ENCODE peak calls at places on chromosome 21, in five cellular contexts. One of them, this sample, is unnamed.

GRCh38 chr21:44290327-44291077 is 4.8 kb downstream of the AIRE start:
- DNase-seq in uterus: no peak
- DNase-seq in Panc1: no peak
- DNase-seq in choroid plexus epithelial cell: no peak
- DNase-seq in transverse colon: no peak
- DNase-seq in this sample: no peak

GRCh38 chr21:38326899-38327298 is 70.1 kb downstream of the KCNJ15 start:
- DNase-seq in uterus: no peak
- DNase-seq in Panc1: no peak
- DNase-seq in choroid plexus epithelial cell: no peak
- DNase-seq in transverse colon: no peak
- DNase-seq in this sample: no peak

GRCh38 chr21:25735895-25736597 is 1.3 kb downstream of the GABPA start:
- DNase-seq in uterus: no peak
- DNase-seq in Panc1: peak
- DNase-seq in choroid plexus epithelial cell: peak
- DNase-seq in transverse colon: no peak
- DNase-seq in this sample: no peak

GRCh38 chr21:26565546-26565945 is 7.5 kb downstream of the CYYR1 start:
- DNase-seq in uterus: no peak
- DNase-seq in Panc1: no peak
- DNase-seq in choroid plexus epithelial cell: no peak
- DNase-seq in transverse colon: no peak
- DNase-seq in this sample: no peak

GRCh38 chr21:39077816-39078215 is 105.4 kb downstream of the PSMG1 start:
- DNase-seq in uterus: no peak
- DNase-seq in Panc1: no peak
- DNase-seq in choroid plexus epithelial cell: no peak
- DNase-seq in transverse colon: no peak
- DNase-seq in this sample: no peak

GRCh38 chr21:46038871-46039397 is 57.4 kb downstream of the COL6A1 start:
- DNase-seq in uterus: peak
- DNase-seq in Panc1: no peak
- DNase-seq in choroid plexus epithelial cell: peak
- DNase-seq in transverse colon: no peak
- DNase-seq in this sample: peak

GRCh38 chr21:14557413-14557812 is 11.3 kb upstream of the SAMSN1 start:
- DNase-seq in uterus: no peak
- DNase-seq in Panc1: no peak
- DNase-seq in choroid plexus epithelial cell: no peak
- DNase-seq in transverse colon: no peak
- DNase-seq in this sample: no peak

GRCh38 chr21:22575165-22575584 is 1577.0 kb downstream of the NCAM2 start:
- DNase-seq in uterus: no peak
- DNase-seq in Panc1: no peak
- DNase-seq in choroid plexus epithelial cell: peak
- DNase-seq in transverse colon: no peak
- DNase-seq in this sample: no peak

GRCh38 chr21:45459171-45460010 is 54.4 kb downstream of the COL18A1 start:
- DNase-seq in uterus: no peak
- DNase-seq in Panc1: no peak
- DNase-seq in choroid plexus epithelial cell: no peak
- DNase-seq in transverse colon: no peak
- DNase-seq in this sample: no peak

GRCh38 chr21:45974073-45975016 is 7.2 kb upstream of the COL6A1 start:
- DNase-seq in uterus: peak
- DNase-seq in Panc1: no peak
- DNase-seq in choroid plexus epithelial cell: peak
- DNase-seq in transverse colon: peak
- DNase-seq in this sample: no peak

DNA sequence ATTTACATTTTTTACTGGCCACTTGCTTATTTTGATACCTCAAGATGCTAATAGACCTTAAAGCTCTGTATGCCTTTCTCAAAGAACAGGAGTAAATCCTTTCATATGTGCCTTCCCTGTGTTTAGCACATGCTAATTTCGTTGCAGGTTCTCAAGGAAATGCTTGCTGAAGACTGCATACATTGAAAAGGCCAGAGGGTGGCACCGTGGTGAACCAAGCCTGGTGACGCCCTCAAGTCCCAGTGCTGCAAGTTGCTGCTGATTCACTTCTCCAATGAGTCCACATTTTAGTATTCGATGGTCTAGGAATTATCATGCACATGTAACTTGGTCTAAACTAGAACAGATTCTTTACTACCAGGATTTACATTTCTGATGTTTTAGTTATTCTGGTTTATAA is 94.1 kb downstream of the CLDN17 start:
- DNase-seq in uterus: no peak
- DNase-seq in Panc1: no peak
- DNase-seq in choroid plexus epithelial cell: peak
- DNase-seq in transverse colon: peak
- DNase-seq in this sample: no peak
- TF ChIP-seq CTCF in uterus: no peak
- TF ChIP-seq CTCF in Panc1: no peak
- TF ChIP-seq CTCF in choroid plexus epithelial cell: peak
- TF ChIP-seq CTCF in transverse colon: peak
- TF ChIP-seq CTCF in this sample: peak

GRCh38 chr21:34129039-34129891 is 55.9 kb downstream of the MRPS6 start:
- DNase-seq in uterus: peak
- DNase-seq in Panc1: no peak
- DNase-seq in choroid plexus epithelial cell: peak
- DNase-seq in transverse colon: peak
- DNase-seq in this sample: peak
- H3K4me3 ChIP-seq in uterus: no peak
- H3K4me3 ChIP-seq in Panc1: no peak
- H3K4me3 ChIP-seq in choroid plexus epithelial cell: peak
- H3K4me3 ChIP-seq in transverse colon: no peak
- H3K4me3 ChIP-seq in this sample: no peak

GRCh38 chr21:34844033-34844923 is 175.5 kb downstream of the CLIC6 start:
- DNase-seq in uterus: no peak
- DNase-seq in Panc1: no peak
- DNase-seq in choroid plexus epithelial cell: peak
- DNase-seq in transverse colon: peak
- DNase-seq in this sample: no peak

GRCh38 chr21:34841154-34841553 is 172.4 kb downstream of the CLIC6 start:
- DNase-seq in uterus: no peak
- DNase-seq in Panc1: no peak
- DNase-seq in choroid plexus epithelial cell: no peak
- DNase-seq in transverse colon: no peak
- DNase-seq in this sample: no peak

GRCh38 chr21:34845521-34846213 is 176.9 kb downstream of the CLIC6 start:
- DNase-seq in uterus: no peak
- DNase-seq in Panc1: peak
- DNase-seq in choroid plexus epithelial cell: peak
- DNase-seq in transverse colon: peak
- DNase-seq in this sample: no peak

GRCh38 chr21:34844924-34845238 is 176.1 kb downstream of the CLIC6 start:
- DNase-seq in uterus: no peak
- DNase-seq in Panc1: no peak
- DNase-seq in choroid plexus epithelial cell: no peak
- DNase-seq in transverse colon: no peak
- DNase-seq in this sample: no peak

DNA sequence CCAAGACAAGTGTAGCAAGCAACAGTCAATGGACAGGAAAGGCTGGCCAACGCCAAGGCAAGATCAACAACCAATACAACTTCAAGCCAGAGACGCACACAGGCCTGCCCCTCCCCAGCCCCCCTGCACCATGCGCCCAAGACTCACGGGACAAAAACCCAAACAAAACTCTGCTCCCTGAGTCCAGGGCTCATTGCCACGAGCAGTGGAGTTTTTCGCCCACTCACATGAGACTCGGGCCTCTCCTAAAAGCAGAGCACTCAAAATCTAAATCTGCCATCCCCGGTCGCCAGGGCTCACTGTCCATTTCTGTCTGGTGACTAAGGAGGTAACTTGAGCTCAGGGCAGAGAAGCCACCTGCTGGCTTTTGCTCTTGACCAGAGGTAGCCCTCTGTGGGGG is 174.8 kb downstream of the CLIC6 start:
- DNase-seq in uterus: no peak
- DNase-seq in Panc1: no peak
- DNase-seq in choroid plexus epithelial cell: peak
- DNase-seq in transverse colon: no peak
- DNase-seq in this sample: no peak
- TF ChIP-seq CTCF in uterus: no peak
- TF ChIP-seq CTCF in Panc1: no peak
- TF ChIP-seq CTCF in choroid plexus epithelial cell: no peak
- TF ChIP-seq CTCF in transverse colon: no peak
- TF ChIP-seq CTCF in this sample: no peak

DNA sequence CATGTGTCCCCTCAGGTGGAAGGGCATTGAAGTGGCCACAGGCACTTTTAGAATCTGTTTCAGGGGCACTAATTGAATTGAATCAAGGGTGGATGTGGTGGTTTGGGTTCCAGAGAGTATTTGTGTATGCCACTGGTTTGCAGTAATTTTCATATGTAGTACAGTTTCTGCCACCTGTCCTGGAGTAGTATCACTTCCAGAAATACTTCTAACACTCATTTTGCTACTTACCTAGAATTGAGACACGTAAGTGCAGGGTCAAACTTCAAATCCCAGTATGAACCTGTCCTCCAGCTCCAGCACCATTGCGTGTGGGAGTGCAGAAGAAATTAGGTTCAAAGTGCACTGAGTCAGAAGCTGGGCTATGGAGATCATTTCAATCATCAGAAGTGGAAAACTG is 26.8 kb downstream of the RSPH1 start:
- DNase-seq in uterus: no peak
- DNase-seq in Panc1: no peak
- DNase-seq in choroid plexus epithelial cell: no peak
- DNase-seq in transverse colon: peak
- DNase-seq in this sample: no peak
- H3K4me3 ChIP-seq in uterus: no peak
- H3K4me3 ChIP-seq in Panc1: no peak
- H3K4me3 ChIP-seq in choroid plexus epithelial cell: no peak
- H3K4me3 ChIP-seq in transverse colon: no peak
- H3K4me3 ChIP-seq in this sample: no peak

DNA sequence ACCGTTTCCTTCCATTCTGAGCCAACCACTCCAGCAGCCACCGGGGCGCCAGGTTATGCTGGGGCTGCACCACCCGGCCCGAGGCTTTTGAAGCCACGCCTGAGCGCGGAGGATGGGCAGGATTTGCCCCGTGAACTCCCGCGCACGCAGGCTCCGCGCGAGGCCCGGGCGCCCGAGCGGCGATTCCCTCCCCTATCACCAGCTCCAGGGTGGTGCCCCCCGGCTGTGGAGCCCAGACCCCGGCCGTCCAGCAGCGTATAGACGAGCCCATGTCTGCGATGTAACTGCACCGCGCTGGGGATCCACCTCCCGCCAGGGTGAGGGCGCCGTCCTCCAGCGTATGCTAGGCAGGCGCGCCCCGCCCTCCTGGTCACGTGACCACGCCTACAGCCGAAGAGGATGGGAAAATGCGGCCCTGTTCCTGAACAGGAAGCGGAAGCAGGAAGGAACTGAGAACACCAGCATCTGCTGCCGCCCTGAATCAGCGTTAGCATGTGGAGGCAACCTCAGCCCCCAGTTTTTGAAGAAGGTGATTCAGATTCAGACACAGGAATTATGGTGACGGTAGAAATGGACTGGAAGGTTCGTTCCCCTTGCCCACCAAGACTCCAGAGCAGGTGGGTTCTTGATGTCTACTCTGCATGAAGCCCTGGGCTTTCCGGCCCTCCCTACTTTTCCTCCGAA is 46.0 kb downstream of the VPS26C start:
- DNase-seq in uterus: peak
- DNase-seq in Panc1: peak
- DNase-seq in choroid plexus epithelial cell: peak
- DNase-seq in transverse colon: peak
- DNase-seq in this sample: peak
- TF ChIP-seq CTCF in uterus: peak
- TF ChIP-seq CTCF in Panc1: peak
- TF ChIP-seq CTCF in choroid plexus epithelial cell: peak
- TF ChIP-seq CTCF in transverse colon: peak
- TF ChIP-seq CTCF in this sample: peak